ENCODE peak calls at places on chromosomes 12 and 14, in four cellular contexts. S is OCI-LY7, T is stomach, G is ovary. V is an unnamed sample.

GRCh38 chr14:51094282-51094821 is 553 bp downstream of the TRIM9 start:
- DNase-seq in S (no peak), T (no peak), G (peak; percentile 34), V (no peak)

GRCh38 chr14:101365329-101366158 is 195.8 kb upstream of the DIO3 start:
- DNase-seq in S (peak; percentile 77), T (no peak), G (no peak), V (no peak)

GRCh38 chr12:44015333-44015941 is 179.6 kb downstream of the TMEM117 start:
- DNase-seq in S (peak; percentile 61), T (no peak), G (no peak), V (no peak)

GRCh38 chr12:2692156-2692555 is 102.6 kb upstream of the FKBP4 start:
- DNase-seq in S (no peak), T (no peak), G (no peak), V (no peak)

GRCh38 chr14:54252072-54252730 is 144.6 kb upstream of the CDKN3 start:
- DNase-seq in S (no peak), T (no peak), G (no peak), V (peak; percentile 87)

GRCh38 chr14:103543140-103543539 is 14.1 kb downstream of the TRMT61A start:
- DNase-seq in S (no peak), T (no peak), G (peak; percentile 29), V (no peak)

GRCh38 chr12:54021006-54021405 is 7.2 kb upstream of the HOXC6 start:
- DNase-seq in S (no peak), T (no peak), G (peak; percentile 60), V (no peak)

GRCh38 chr14:74161526-74162158 is 76.9 kb downstream of the LIN52 start:
- DNase-seq in S (no peak), T (no peak), G (no peak), V (no peak)

GRCh38 chr14:74638066-74638465 is 26.0 kb upstream of the LTBP2 start:
- DNase-seq in S (no peak), T (no peak), G (no peak), V (no peak)

GRCh38 chr14:90540437-90540836 is 143.6 kb downstream of the CALM1 start:
- DNase-seq in S (no peak), T (no peak), G (no peak), V (no peak)

GRCh38 chr12:91926810-91927209 is 218.8 kb downstream of the BTG1 start:
- DNase-seq in S (no peak), T (no peak), G (no peak), V (no peak)

GRCh38 chr14:100864960-100865681 is 38.4 kb downstream of the RTL1 start:
- DNase-seq in S (no peak), T (no peak), G (peak; percentile 12), V (peak; percentile 10)

GRCh38 chr12:29113101-29113500 is 36.0 kb upstream of the FAR2 start:
- DNase-seq in S (no peak), T (no peak), G (no peak), V (no peak)

GRCh38 chr14:44529026-44529425 is 21.9 kb upstream of the FSCB start:
- DNase-seq in S (no peak), T (no peak), G (no peak), V (no peak)

GRCh38 chr14:68961361-68961760 is 17.7 kb downstream of the ACTN1 start:
- DNase-seq in S (no peak), T (no peak), G (no peak), V (no peak)

GRCh38 chr12:100504820-100505219 is 31.2 kb downstream of the NR1H4 start:
- DNase-seq in S (no peak), T (peak; percentile 50), G (no peak), V (no peak)

GRCh38 chr12:24997496-24997895 is 48.6 kb upstream of the BCAT1 start:
- DNase-seq in S (no peak), T (no peak), G (no peak), V (no peak)

GRCh38 chr14:31090872-31091764 is 64.9 kb upstream of the STRN3 start:
- DNase-seq in S (no peak), T (no peak), G (no peak), V (no peak)

GRCh38 chr14:104424406-104425072 is 155.0 kb upstream of the C14orf180 start:
- DNase-seq in S (no peak), T (peak; percentile 20), G (peak; percentile 79), V (no peak)

GRCh38 chr12:3520168-3520567 is 29.2 kb downstream of the PRMT8 start:
- DNase-seq in S (no peak), T (peak; percentile 63), G (no peak), V (no peak)

GRCh38 chr14:75824328-75824727 is 157.5 kb downstream of the TGFB3 start:
- DNase-seq in S (no peak), T (no peak), G (no peak), V (no peak)

GRCh38 chr12:26524862-26525465 is 308.0 kb downstream of the ITPR2 start:
- DNase-seq in S (peak; percentile 18), T (no peak), G (no peak), V (no peak)

GRCh38 chr12:14701808-14702568 is 5.6 kb upstream of the GUCY2C start:
- DNase-seq in S (no peak), T (no peak), G (no peak), V (no peak)

GRCh38 chr14:75805646-75806045 is 144.6 kb downstream of the TTLL5 start:
- DNase-seq in S (no peak), T (no peak), G (no peak), V (no peak)

GRCh38 chr12:47328831-47329545 is 249.2 kb upstream of the AMIGO2 start:
- DNase-seq in S (no peak), T (no peak), G (no peak), V (no peak)

GRCh38 chr12:45369065-45369464 is 153.2 kb downstream of the ANO6 start:
- DNase-seq in S (no peak), T (no peak), G (no peak), V (no peak)

GRCh38 chr12:129049917-129050316 is 196.6 kb downstream of the GLT1D1 start:
- DNase-seq in S (peak; percentile 38), T (no peak), G (no peak), V (no peak)

GRCh38 chr14:102949062-102949800 is 26.8 kb downstream of the AMN start:
- DNase-seq in S (peak; percentile 61), T (no peak), G (no peak), V (no peak)

GRCh38 chr12:103441437-103442186 is 54.2 kb downstream of the C12orf42 start:
- DNase-seq in S (peak; percentile 92), T (no peak), G (no peak), V (no peak)

GRCh38 chr14:23357261-23357660 is 4.6 kb upstream of the SLC22A17 start:
- DNase-seq in S (no peak), T (no peak), G (no peak), V (no peak)

GRCh38 chr14:23358042-23358441 is 5.4 kb upstream of the SLC22A17 start:
- DNase-seq in S (no peak), T (no peak), G (no peak), V (no peak)

GRCh38 chr14:23356662-23357061 is 4.0 kb upstream of the SLC22A17 start:
- DNase-seq in S (no peak), T (no peak), G (no peak), V (no peak)

GRCh38 chr14:23354990-23355389 is 2.3 kb upstream of the SLC22A17 start:
- DNase-seq in S (no peak), T (no peak), G (no peak), V (no peak)

DNA sequence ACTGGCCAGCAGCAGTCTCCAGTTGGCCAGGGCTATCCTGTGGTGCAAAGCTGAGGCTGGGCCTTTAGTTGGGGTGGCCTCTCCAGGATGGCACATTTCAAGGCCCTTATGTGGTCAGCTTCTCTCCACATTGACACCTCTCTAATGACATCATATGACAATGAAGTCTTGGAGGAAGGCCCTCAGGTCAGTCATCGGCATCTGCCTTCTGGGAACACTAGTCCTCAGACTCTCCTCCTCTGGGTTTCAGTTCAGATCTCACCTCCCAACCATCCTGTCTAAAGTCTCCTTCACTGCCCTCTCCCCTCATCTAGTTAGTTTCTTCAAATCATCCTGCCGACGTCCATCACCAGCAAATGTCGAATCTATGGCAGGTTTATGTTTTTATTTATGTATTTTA is 3.3 kb upstream of the SLC22A17 start:
- DNase-seq in S (no peak), T (no peak), G (no peak), V (no peak)
- TF ChIP-seq CTCF in S (no peak), T (no peak), G (no peak), V (no peak)

GRCh38 chr14:58796636-58797429 is 159.1 kb downstream of the DACT1 start:
- DNase-seq in S (no peak), T (no peak), G (no peak), V (peak; percentile 15)
- H3K4me1 ChIP-seq in S (no peaks in the 10 kb centered on the region), T (peaks cover 12% of the 10 kb centered on the region), G (no peaks in the 10 kb centered on the region), V (peaks cover 15% of the 10 kb centered on the region)

DNA sequence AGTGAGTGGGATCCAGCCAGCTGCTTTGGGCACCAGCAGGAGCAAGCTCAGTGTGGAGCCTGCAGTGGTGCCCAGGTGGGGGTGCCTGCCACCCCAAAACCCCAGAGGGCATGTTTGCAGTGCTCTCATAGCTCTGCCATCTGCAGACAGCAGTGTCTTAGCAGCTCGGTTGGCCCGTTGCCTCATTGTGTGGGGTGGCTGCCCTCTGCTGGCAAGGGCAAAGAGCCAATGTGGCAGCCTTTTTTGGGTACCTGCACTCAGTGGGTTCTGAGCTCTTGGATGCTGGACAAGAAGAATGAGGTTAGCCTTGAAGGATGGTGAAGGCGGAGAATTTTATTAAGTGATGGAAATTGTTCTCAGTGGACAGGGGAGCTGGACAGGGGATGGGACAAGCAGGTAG is 52.3 kb downstream of the NEUROD4 start:
- DNase-seq in S (peak; percentile 82), T (peak; percentile 61), G (no peak), V (peak; percentile 40)
- TF ChIP-seq CTCF in S (peak; percentile 88), T (no peak), G (no peak), V (peak; percentile 31)

GRCh38 chr14:60514378-60515243 is 5.7 kb downstream of the SIX6 start:
- DNase-seq in S (no peak), T (no peak), G (no peak), V (no peak)
- H3K4me1 ChIP-seq in S (no peaks in the 10 kb centered on the region), T (peaks cover 39% of the 10 kb centered on the region), G (peaks cover 2% of the 10 kb centered on the region), V (no peaks in the 10 kb centered on the region)

GRCh38 chr12:102095677-102096263 is 24.1 kb downstream of the NUP37 start:
- DNase-seq in S (peak; percentile 42), T (no peak), G (no peak), V (no peak)
- TF ChIP-seq CTCF in S (peak; percentile 85), T (no peak), G (no peak), V (peak; percentile 44)

GRCh38 chr12:49869816-49870500 is 27.1 kb upstream of the BCDIN3D start:
- DNase-seq in S (no peak), T (no peak), G (no peak), V (no peak)
- H3K4me1 ChIP-seq in S (no peaks in the 10 kb centered on the region), T (peaks cover 35% of the 10 kb centered on the region), G (peaks cover 21% of the 10 kb centered on the region), V (peaks cover 44% of the 10 kb centered on the region)

GRCh38 chr12:7061138-7061537 is 620 bp downstream of the C1S start:
- DNase-seq in S (no peak), T (no peak), G (peak; percentile 43), V (no peak)

GRCh38 chr12:7061596-7061995 is 1.1 kb downstream of the C1S start:
- DNase-seq in S (no peak), T (no peak), G (peak; percentile 42), V (no peak)

GRCh38 chr12:7059780-7060179 is 738 bp upstream of the C1S start:
- DNase-seq in S (no peak), T (no peak), G (no peak), V (no peak)

GRCh38 chr12:7058850-7059249 is 1.7 kb upstream of the C1S start:
- DNase-seq in S (no peak), T (no peak), G (no peak), V (no peak)

GRCh38 chr12:7060353-7060954 is at the start of gene C1S:
- DNase-seq in S (no peak), T (peak; percentile 39), G (peak; percentile 83), V (peak; percentile 81)
- TF ChIP-seq CTCF in S (no peak), T (peak; percentile 63), G (peak; percentile 99), V (peak; percentile 86)

GRCh38 chr12:124563401-124563800 is 4.0 kb downstream of the NCOR2 start:
- DNase-seq in S (no peak), T (no peak), G (no peak), V (no peak)
- H3K4me1 ChIP-seq in S (peaks cover 31% of the 10 kb centered on the region), T (peaks cover 79% of the 10 kb centered on the region), G (peaks cover 29% of the 10 kb centered on the region), V (peaks cover 11% of the 10 kb centered on the region)

V was measured in Caco-2.